ENCODE peak calls at places on chromosomes 2 and 18, in seven cellular contexts. P is hepatocyte, W is left ventricle myocardium inferior, X is HCT116, F is K562, K is sigmoid colon, M is body of pancreas. J is an unnamed sample.

GRCh38 chr18:23981369-23981768 is 33.2 kb upstream of the TTC39C start:
- DNase-seq in M (no peak), W (no peak), P (no peak), K (no peak), F (no peak), X (no peak), J (no peak)

GRCh38 chr2:108323619-108324018 is 34.9 kb downstream of the SULT1C2 start:
- DNase-seq in W (no peak), K (no peak), M (no peak), F (no peak), P (no peak), X (no peak), J (no peak)

GRCh38 chr18:63182861-63183260 is 136.7 kb downstream of the BCL2 start:
- DNase-seq in K (no peak), W (no peak), F (no peak), M (no peak), P (no peak), X (no peak), J (no peak)

GRCh38 chr2:62140785-62141740 is 54.9 kb upstream of the B3GNT2 start:
- DNase-seq in F (no peak), M (no peak), W (no peak), K (no peak), P (no peak), X (no peak), J (no peak)

GRCh38 chr2:18117592-18117991 is 239.1 kb downstream of the KCNS3 start:
- DNase-seq in P (peak; percentile 34), X (peak; percentile 13), M (peak; percentile 18), W (no peak), F (no peak), K (no peak), J (peak; percentile 8)

GRCh38 chr2:33135645-33136044 is 188.9 kb downstream of the LTBP1 start:
- DNase-seq in X (no peak), K (no peak), F (no peak), P (no peak), W (no peak), M (no peak), J (no peak)

GRCh38 chr2:13481201-13481600 is 764.5 kb downstream of the TRIB2 start:
- DNase-seq in K (no peak), W (no peak), X (no peak), F (no peak), M (no peak), P (no peak), J (no peak)

GRCh38 chr2:71157124-71157802 is 26.8 kb downstream of the MPHOSPH10 start:
- DNase-seq in M (peak; percentile 71), W (peak; percentile 30), F (peak; percentile 63), P (peak; percentile 81), K (peak; percentile 76), X (peak; percentile 19), J (peak; percentile 24)

GRCh38 chr2:112795720-112796119 is 11.4 kb upstream of the IL1A start:
- DNase-seq in W (no peak), M (peak; percentile 42), F (no peak), X (no peak), K (no peak), P (peak; percentile 40), J (no peak)

GRCh38 chr2:128093762-128094161 is 2.8 kb downstream of the UGGT1 start:
- DNase-seq in W (no peak), X (no peak), K (no peak), M (no peak), P (no peak), F (no peak), J (no peak)

GRCh38 chr2:168401048-168401556 is 55.0 kb upstream of the CERS6 start:
- DNase-seq in K (no peak), M (no peak), P (no peak), X (no peak), F (no peak), W (no peak), J (no peak)

GRCh38 chr18:3118195-3119010 is 101.4 kb downstream of the MYOM1 start:
- DNase-seq in X (no peak), K (no peak), W (no peak), F (no peak), M (peak; percentile 48), P (no peak), J (no peak)

GRCh38 chr2:112960230-112960825 is 17.5 kb upstream of the IL36G start:
- DNase-seq in M (no peak), W (no peak), P (no peak), K (no peak), X (no peak), F (peak; percentile 31), J (no peak)

GRCh38 chr2:186862869-186863709 is 14.1 kb upstream of the ZSWIM2 start:
- DNase-seq in W (no peak), K (no peak), P (peak; percentile 32), X (peak; percentile 32), F (peak; percentile 34), M (no peak), J (no peak)

GRCh38 chr18:7514796-7515440 is 52.2 kb upstream of the PTPRM start:
- DNase-seq in X (no peak), P (peak; percentile 8), K (no peak), W (no peak), M (peak; percentile 17), F (no peak), J (no peak)

GRCh38 chr18:6482198-6482977 is 67.7 kb upstream of the L3MBTL4 start:
- DNase-seq in M (peak; percentile 69), W (peak; percentile 65), F (peak; percentile 52), P (peak; percentile 85), X (no peak), K (peak; percentile 84), J (peak; percentile 50)

GRCh38 chr2:72993147-72993546 is 75.8 kb downstream of the EMX1 start:
- DNase-seq in P (peak; percentile 61), M (peak; percentile 22), F (peak; percentile 73), X (peak; percentile 22), W (no peak), K (peak; percentile 35), J (no peak)

GRCh38 chr2:176104338-176105077 is 2.6 kb upstream of the HOXD11 start:
- DNase-seq in K (peak; percentile 78), W (no peak), P (no peak), M (no peak), X (no peak), F (no peak), J (no peak)

GRCh38 chr18:68660355-68661183 is 54.3 kb downstream of the TMX3 start:
- DNase-seq in M (no peak), X (peak; percentile 29), F (peak; percentile 8), K (no peak), P (peak; percentile 66), W (no peak), J (no peak)

GRCh38 chr2:51350100-51350499 is 318.2 kb upstream of the NRXN1 start:
- DNase-seq in X (no peak), K (no peak), P (no peak), F (no peak), W (no peak), M (no peak), J (no peak)

GRCh38 chr2:23791030-23791429 is 135.9 kb downstream of the ATAD2B start:
- DNase-seq in W (no peak), M (no peak), F (peak; percentile 8), X (no peak), K (no peak), P (peak; percentile 22), J (no peak)

GRCh38 chr2:230933521-230934180 is 8.6 kb upstream of the GPR55 start:
- DNase-seq in M (no peak), F (no peak), P (no peak), W (no peak), X (no peak), K (no peak), J (no peak)

GRCh38 chr2:217016829-217017228 is 157.0 kb upstream of the TNP1 start:
- DNase-seq in F (no peak), K (no peak), W (peak; percentile 23), X (no peak), M (no peak), P (no peak), J (no peak)

GRCh38 chr2:100257939-100258338 is 64.4 kb downstream of the LONRF2 start:
- DNase-seq in F (no peak), P (no peak), M (no peak), X (no peak), W (no peak), K (no peak), J (no peak)

GRCh38 chr2:213187833-213188532 is 36.6 kb upstream of the IKZF2 start:
- DNase-seq in M (no peak), F (no peak), X (no peak), P (peak; percentile 19), K (no peak), W (no peak), J (no peak)

GRCh38 chr18:55781481-55781957 is 193.5 kb upstream of the TCF4 start:
- DNase-seq in P (peak; percentile 73), W (peak; percentile 35), K (no peak), X (no peak), F (peak; percentile 42), M (peak; percentile 25), J (peak; percentile 36)
- TF ChIP-seq CTCF in P (peak; percentile 76), W (peak; percentile 75), K (no peak), X (no peak), F (peak; percentile 66), M (no peak), J (peak; percentile 67)

DNA sequence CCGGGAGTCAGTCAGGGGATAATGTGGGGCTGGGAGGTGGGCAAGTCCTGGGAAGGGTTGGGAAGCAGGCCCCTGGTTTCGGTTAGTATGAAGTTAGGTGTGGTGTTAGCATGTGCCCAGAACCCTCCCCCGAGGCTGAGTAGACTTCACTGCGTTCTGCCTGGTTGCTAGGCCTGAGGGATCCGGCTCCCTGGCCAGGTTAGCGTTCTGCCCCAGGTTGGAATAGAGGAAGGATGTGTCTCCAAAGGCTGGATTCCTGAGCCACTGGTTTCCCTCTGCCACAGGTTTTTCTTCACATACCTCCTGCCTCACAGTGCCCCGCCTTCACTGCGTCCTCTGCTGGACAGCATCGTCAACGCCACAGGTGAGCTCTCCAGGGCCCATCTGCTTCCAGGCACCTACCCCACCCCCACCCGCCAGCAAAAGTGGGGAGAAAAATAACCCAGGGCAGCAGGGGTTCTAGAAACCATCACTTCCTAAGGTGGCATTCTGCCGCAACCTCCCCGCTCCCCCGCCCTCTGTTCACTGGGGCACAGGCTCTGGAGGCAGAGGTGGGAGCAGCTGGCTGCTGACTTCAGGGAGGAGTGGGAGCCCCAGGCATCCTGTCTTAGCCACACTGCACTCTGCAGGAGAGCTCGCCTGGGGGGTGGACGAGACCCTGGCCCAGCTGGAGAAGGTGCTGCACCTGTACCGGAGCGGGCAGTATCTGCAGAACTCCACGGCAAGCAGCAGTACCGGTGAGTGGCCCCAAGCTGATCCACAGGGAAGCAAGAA is 7.0 kb downstream of the PKDCC start:
- DNase-seq in X (peak; percentile 10), K (no peak), M (peak; percentile 51), F (peak; percentile 35), P (peak; percentile 78), W (no peak), J (no peak)
- H3K4me1 ChIP-seq in X (no peaks in the 10 kb centered on the region), K (peaks cover 88% of the 10 kb centered on the region), M (peaks cover 66% of the 10 kb centered on the region), F (no peaks in the 10 kb centered on the region), P (peaks cover 76% of the 10 kb centered on the region), W (peaks cover 96% of the 10 kb centered on the region), J (peaks cover 80% of the 10 kb centered on the region)

DNA sequence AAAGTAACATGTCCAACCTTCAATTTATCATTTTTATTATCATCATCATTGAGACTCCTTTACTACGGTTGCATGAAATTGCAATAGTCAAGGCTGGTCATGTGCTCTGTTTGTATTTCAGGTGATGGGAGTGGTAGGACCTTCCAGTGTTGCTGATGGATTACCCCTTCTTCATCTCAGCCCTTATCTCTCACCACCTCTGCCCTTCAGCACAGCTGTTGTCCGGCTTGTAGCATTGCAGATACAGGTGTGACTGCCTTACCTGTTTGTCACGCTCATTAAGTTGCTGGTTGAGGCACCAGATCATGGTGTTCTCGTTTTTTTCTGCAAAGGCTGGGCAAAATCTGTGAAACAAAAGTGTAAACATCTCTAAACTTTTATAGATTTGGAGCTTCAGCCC is 31.7 kb upstream of the RPE start:
- DNase-seq in F (no peak), K (no peak), X (no peak), P (no peak), M (no peak), W (no peak), J (no peak)
- TF ChIP-seq CTCF in F (no peak), K (no peak), X (no peak), P (no peak), M (no peak), W (no peak), J (no peak)

GRCh38 chr2:241314181-241314932 is 1.1 kb downstream of the HDLBP start:
- DNase-seq in F (no peak), K (no peak), P (no peak), M (no peak), W (no peak), X (peak; percentile 8), J (no peak)
- H3K4me1 ChIP-seq in F (peaks cover 37% of the 10 kb centered on the region), K (peaks cover 60% of the 10 kb centered on the region), P (peaks cover 31% of the 10 kb centered on the region), M (peaks cover 49% of the 10 kb centered on the region), W (peaks cover 80% of the 10 kb centered on the region), X (peaks cover 15% of the 10 kb centered on the region), J (peaks cover 64% of the 10 kb centered on the region)